ENCODE peak calls at places on chromosomes 3 and 15, in five cellular contexts. One of them, this sample, is unnamed.

GRCh38 chr3:188575501-188575900 is 421.5 kb downstream of the LPP start:
- DNase-seq in NCI-H2081 treated with DMSO at 0.1 percent for 48 hours: no peak
- DNase-seq in ovary: no peak
- DNase-seq in stimulated activated CD4-positive, alpha-beta T cell treated with anti-CD3 and anti-CD28 coated beads, Interleukin-4, amount 100 ng/mL, for 1 hour: no peak
- DNase-seq in HTR-8/SVneo: no peak
- DNase-seq in this sample: no peak

GRCh38 chr3:99322551-99322950 is 315.8 kb upstream of the COL8A1 start:
- DNase-seq in NCI-H2081 treated with DMSO at 0.1 percent for 48 hours: no peak
- DNase-seq in ovary: no peak
- DNase-seq in stimulated activated CD4-positive, alpha-beta T cell treated with anti-CD3 and anti-CD28 coated beads, Interleukin-4, amount 100 ng/mL, for 1 hour: no peak
- DNase-seq in HTR-8/SVneo: no peak
- DNase-seq in this sample: peak

GRCh38 chr3:171561601-171562323 is 101.6 kb upstream of the TNIK start:
- DNase-seq in NCI-H2081 treated with DMSO at 0.1 percent for 48 hours: no peak
- DNase-seq in ovary: no peak
- DNase-seq in stimulated activated CD4-positive, alpha-beta T cell treated with anti-CD3 and anti-CD28 coated beads, Interleukin-4, amount 100 ng/mL, for 1 hour: no peak
- DNase-seq in HTR-8/SVneo: no peak
- DNase-seq in this sample: peak

GRCh38 chr3:106428565-106428994 is 559.8 kb upstream of the CBLB start:
- DNase-seq in NCI-H2081 treated with DMSO at 0.1 percent for 48 hours: no peak
- DNase-seq in ovary: no peak
- DNase-seq in stimulated activated CD4-positive, alpha-beta T cell treated with anti-CD3 and anti-CD28 coated beads, Interleukin-4, amount 100 ng/mL, for 1 hour: no peak
- DNase-seq in HTR-8/SVneo: peak
- DNase-seq in this sample: peak

GRCh38 chr15:98321916-98322315 is 326.4 kb upstream of the IGF1R start:
- DNase-seq in NCI-H2081 treated with DMSO at 0.1 percent for 48 hours: no peak
- DNase-seq in ovary: no peak
- DNase-seq in stimulated activated CD4-positive, alpha-beta T cell treated with anti-CD3 and anti-CD28 coated beads, Interleukin-4, amount 100 ng/mL, for 1 hour: no peak
- DNase-seq in HTR-8/SVneo: no peak
- DNase-seq in this sample: no peak

GRCh38 chr15:75238150-75238549 is 20.0 kb upstream of the GOLGA6C start:
- DNase-seq in NCI-H2081 treated with DMSO at 0.1 percent for 48 hours: no peak
- DNase-seq in ovary: no peak
- DNase-seq in stimulated activated CD4-positive, alpha-beta T cell treated with anti-CD3 and anti-CD28 coated beads, Interleukin-4, amount 100 ng/mL, for 1 hour: no peak
- DNase-seq in HTR-8/SVneo: no peak
- DNase-seq in this sample: no peak

GRCh38 chr3:15812183-15812582 is 14.4 kb upstream of the ANKRD28 start:
- DNase-seq in NCI-H2081 treated with DMSO at 0.1 percent for 48 hours: no peak
- DNase-seq in ovary: no peak
- DNase-seq in stimulated activated CD4-positive, alpha-beta T cell treated with anti-CD3 and anti-CD28 coated beads, Interleukin-4, amount 100 ng/mL, for 1 hour: no peak
- DNase-seq in HTR-8/SVneo: peak
- DNase-seq in this sample: peak

GRCh38 chr3:197244751-197245150 is 53.7 kb downstream of the DLG1 start:
- DNase-seq in NCI-H2081 treated with DMSO at 0.1 percent for 48 hours: no peak
- DNase-seq in ovary: no peak
- DNase-seq in stimulated activated CD4-positive, alpha-beta T cell treated with anti-CD3 and anti-CD28 coated beads, Interleukin-4, amount 100 ng/mL, for 1 hour: no peak
- DNase-seq in HTR-8/SVneo: no peak
- DNase-seq in this sample: no peak

GRCh38 chr3:47082519-47082918 is 81.4 kb downstream of the SETD2 start:
- DNase-seq in NCI-H2081 treated with DMSO at 0.1 percent for 48 hours: no peak
- DNase-seq in ovary: no peak
- DNase-seq in stimulated activated CD4-positive, alpha-beta T cell treated with anti-CD3 and anti-CD28 coated beads, Interleukin-4, amount 100 ng/mL, for 1 hour: no peak
- DNase-seq in HTR-8/SVneo: no peak
- DNase-seq in this sample: peak

GRCh38 chr15:46956456-46956855 is 760.8 kb upstream of the SEMA6D start:
- DNase-seq in NCI-H2081 treated with DMSO at 0.1 percent for 48 hours: no peak
- DNase-seq in ovary: no peak
- DNase-seq in stimulated activated CD4-positive, alpha-beta T cell treated with anti-CD3 and anti-CD28 coated beads, Interleukin-4, amount 100 ng/mL, for 1 hour: no peak
- DNase-seq in HTR-8/SVneo: no peak
- DNase-seq in this sample: no peak

GRCh38 chr3:177554900-177555759 is 357.8 kb upstream of the TBL1XR1 start:
- DNase-seq in NCI-H2081 treated with DMSO at 0.1 percent for 48 hours: peak
- DNase-seq in ovary: no peak
- DNase-seq in stimulated activated CD4-positive, alpha-beta T cell treated with anti-CD3 and anti-CD28 coated beads, Interleukin-4, amount 100 ng/mL, for 1 hour: no peak
- DNase-seq in HTR-8/SVneo: no peak
- DNase-seq in this sample: peak

GRCh38 chr15:87764461-87765236 is 491.9 kb downstream of the NTRK3 start:
- DNase-seq in NCI-H2081 treated with DMSO at 0.1 percent for 48 hours: no peak
- DNase-seq in ovary: no peak
- DNase-seq in stimulated activated CD4-positive, alpha-beta T cell treated with anti-CD3 and anti-CD28 coated beads, Interleukin-4, amount 100 ng/mL, for 1 hour: no peak
- DNase-seq in HTR-8/SVneo: peak
- DNase-seq in this sample: peak

GRCh38 chr15:51931638-51932037 is 39.9 kb downstream of the LEO1 start:
- DNase-seq in NCI-H2081 treated with DMSO at 0.1 percent for 48 hours: no peak
- DNase-seq in ovary: no peak
- DNase-seq in stimulated activated CD4-positive, alpha-beta T cell treated with anti-CD3 and anti-CD28 coated beads, Interleukin-4, amount 100 ng/mL, for 1 hour: no peak
- DNase-seq in HTR-8/SVneo: no peak
- DNase-seq in this sample: no peak

This sample was measured in fibroblast of pulmonary artery.